ENCODE peak calls at places on chromosomes 12 and 14, in nine cellular contexts. F is CD8-positive, alpha-beta T cell; U is SK-N-SH; M is tibial nerve; C is HCT116; I is fibroblast of lung; H is heart right ventricle; A is effector memory CD4-positive, alpha-beta T cell; G is IMR-90. N is an unnamed sample. For H3K27me3 and H3K4me1, the result is how much of the 10 kb centered on the place peaks cover.

GRCh38 chr14:57865066-57865449 is 834 bp downstream of the SLC35F4 start:
- DNase-seq in F (no peak), U (peak), M (no peak), C (no peak), I (no peak), H (no peak), A (no peak), G (no peak), N (no peak)

GRCh38 chr12:6229823-6230222 is 29.6 kb downstream of the CD9 start:
- DNase-seq in F (no peak), U (no peak), M (peak), C (no peak), I (peak), H (no peak), A (no peak), G (peak), N (peak)

GRCh38 chr12:122902854-122903703 is 7.2 kb upstream of the VPS37B start:
- DNase-seq in F (no peak), U (no peak), M (no peak), C (no peak), I (no peak), H (no peak), A (no peak), G (no peak), N (no peak)

GRCh38 chr14:50038398-50039119 is 77.8 kb downstream of the VCPKMT start:
- DNase-seq in F (no peak), U (no peak), M (no peak), C (no peak), I (peak), H (no peak), A (peak), G (peak), N (no peak)

GRCh38 chr12:29561736-29562135 is 64.2 kb upstream of the OVCH1 start:
- DNase-seq in F (no peak), U (no peak), M (no peak), C (no peak), I (peak), H (no peak), A (no peak), G (no peak), N (no peak)

GRCh38 chr12:1064317-1064716 is 73.3 kb downstream of the ERC1 start:
- DNase-seq in F (no peak), U (no peak), M (no peak), C (no peak), I (no peak), H (no peak), A (no peak), G (no peak), N (no peak)

GRCh38 chr14:103508521-103508920 is 14.1 kb downstream of the CKB start:
- DNase-seq in F (no peak), U (no peak), M (no peak), C (no peak), I (no peak), H (no peak), A (no peak), G (no peak), N (peak)

GRCh38 chr14:75372260-75372659 is 55.6 kb upstream of the JDP2 start:
- DNase-seq in F (no peak), U (no peak), M (peak), C (no peak), I (no peak), H (no peak), A (no peak), G (no peak), N (no peak)

GRCh38 chr14:35352274-35353233 is 52.0 kb downstream of the NFKBIA start:
- DNase-seq in F (no peak), U (no peak), M (no peak), C (no peak), I (no peak), H (no peak), A (no peak), G (no peak), N (no peak)

GRCh38 chr12:106226884-106227640 is 20.8 kb downstream of the CKAP4 start:
- DNase-seq in F (no peak), U (peak), M (no peak), C (peak), I (peak), H (no peak), A (no peak), G (peak), N (no peak)

GRCh38 chr14:85358136-85358785 is 171.7 kb upstream of the FLRT2 start:
- DNase-seq in F (no peak), U (no peak), M (no peak), C (no peak), I (no peak), H (no peak), A (no peak), G (no peak), N (no peak)

GRCh38 chr12:1907652-1908611 is 10.5 kb downstream of the CACNA2D4 start:
- DNase-seq in F (no peak), U (no peak), M (no peak), C (no peak), I (no peak), H (no peak), A (no peak), G (no peak), N (no peak)

GRCh38 chr14:94395900-94396574 is 7.6 kb upstream of the SERPINA1 start:
- DNase-seq in F (no peak), U (no peak), M (no peak), C (no peak), I (no peak), H (no peak), A (no peak), G (no peak), N (no peak)

GRCh38 chr14:75515631-75515999 is 6.7 kb upstream of the BATF start:
- DNase-seq in F (no peak), U (no peak), M (no peak), C (no peak), I (no peak), H (no peak), A (no peak), G (no peak), N (no peak)

GRCh38 chr12:117433878-117434277 is 72.5 kb upstream of the NOS1 start:
- DNase-seq in F (no peak), U (no peak), M (no peak), C (no peak), I (no peak), H (no peak), A (no peak), G (no peak), N (no peak)

GRCh38 chr14:22563987-22564386 is 25.0 kb downstream of the DAD1 start:
- DNase-seq in F (no peak), U (no peak), M (no peak), C (no peak), I (no peak), H (no peak), A (no peak), G (no peak), N (no peak)

GRCh38 chr14:105856676-105857222 is 330.4 kb downstream of the TMEM121 start:
- DNase-seq in F (no peak), U (peak), M (no peak), C (no peak), I (no peak), H (no peak), A (no peak), G (no peak), N (peak)

GRCh38 chr14:99753225-99754140 is 39.7 kb upstream of the EML1 start:
- DNase-seq in F (no peak), U (no peak), M (no peak), C (no peak), I (no peak), H (no peak), A (no peak), G (no peak), N (no peak)

GRCh38 chr14:31745741-31746140 is 184.5 kb downstream of the NUBPL start:
- DNase-seq in F (no peak), U (no peak), M (no peak), C (no peak), I (no peak), H (no peak), A (no peak), G (no peak), N (no peak)

GRCh38 chr14:60311417-60311816 is 62.4 kb downstream of the PPM1A start:
- DNase-seq in F (no peak), U (peak), M (no peak), C (no peak), I (peak), H (no peak), A (no peak), G (peak), N (no peak)

GRCh38 chr12:49796606-49797451 is 31.4 kb downstream of the NCKAP5L start:
- DNase-seq in F (no peak), U (no peak), M (no peak), C (no peak), I (no peak), H (no peak), A (no peak), G (no peak), N (no peak)

GRCh38 chr12:48613321-48613720 is 43.5 kb upstream of the LALBA start:
- DNase-seq in F (no peak), U (no peak), M (no peak), C (no peak), I (no peak), H (no peak), A (no peak), G (no peak), N (no peak)

GRCh38 chr14:67221248-67221981 is 19.8 kb upstream of the PALS1 start:
- DNase-seq in F (no peak), U (no peak), M (no peak), C (peak), I (peak), H (no peak), A (no peak), G (peak), N (no peak)

GRCh38 chr12:101097829-101098580 is 112.0 kb downstream of the SLC5A8 start:
- DNase-seq in F (no peak), U (no peak), M (no peak), C (no peak), I (no peak), H (no peak), A (no peak), G (no peak), N (no peak)

GRCh38 chr12:119068129-119068856 is 87.0 kb downstream of the SRRM4 start:
- DNase-seq in F (no peak), U (no peak), M (no peak), C (no peak), I (no peak), H (peak), A (no peak), G (no peak), N (no peak)

GRCh38 chr12:70733385-70733784 is 96.2 kb upstream of the PTPRB start:
- DNase-seq in F (no peak), U (peak), M (no peak), C (peak), I (peak), H (no peak), A (no peak), G (peak), N (no peak)

GRCh38 chr14:92340071-92340470 is 17.1 kb downstream of the SLC24A4 start:
- DNase-seq in F (no peak), U (no peak), M (no peak), C (no peak), I (no peak), H (no peak), A (no peak), G (no peak), N (no peak)

GRCh38 chr14:92190768-92191167 is 69.0 kb downstream of the CPSF2 start:
- DNase-seq in F (no peak), U (no peak), M (no peak), C (no peak), I (no peak), H (no peak), A (no peak), G (no peak), N (no peak)

GRCh38 chr14:94665544-94665943 is 53.4 kb downstream of the SERPINA3 start:
- DNase-seq in F (no peak), U (no peak), M (no peak), C (no peak), I (no peak), H (no peak), A (no peak), G (no peak), N (no peak)

GRCh38 chr14:68621400-68622365 is 171.2 kb downstream of the ZFP36L1 start:
- DNase-seq in F (no peak), U (no peak), M (no peak), C (no peak), I (peak), H (peak), A (no peak), G (peak), N (peak)

GRCh38 chr12:121364657-121365265 is 12.6 kb upstream of the ANAPC5 start:
- DNase-seq in F (no peak), U (no peak), M (no peak), C (no peak), I (no peak), H (no peak), A (no peak), G (peak), N (no peak)

GRCh38 chr12:54006700-54007220 is 2.0 kb upstream of the HOXC8 start:
- DNase-seq in F (no peak), U (no peak), M (no peak), C (no peak), I (no peak), H (no peak), A (no peak), G (no peak), N (no peak)

GRCh38 chr12:54007538-54008259 is 1.1 kb upstream of the HOXC8 start:
- DNase-seq in F (no peak), U (no peak), M (no peak), C (no peak), I (no peak), H (no peak), A (no peak), G (no peak), N (no peak)

GRCh38 chr12:54005531-54005852 is 3.3 kb upstream of the HOXC8 start:
- DNase-seq in F (no peak), U (no peak), M (no peak), C (no peak), I (no peak), H (no peak), A (no peak), G (no peak), N (no peak)

GRCh38 chr12:54004841-54005530 is 3.8 kb upstream of the HOXC8 start:
- DNase-seq in F (no peak), U (no peak), M (no peak), C (no peak), I (no peak), H (no peak), A (no peak), G (no peak), N (no peak)

GRCh38 chr12:54005853-54006699 is 2.7 kb upstream of the HOXC8 start:
- DNase-seq in F (peak), U (peak), M (peak), C (no peak), I (peak), H (peak), A (peak), G (peak), N (peak)
- H3K27me3 ChIP-seq in F (half or more), U (under half), M (under half), C (under half), I (half or more), H (under half), A (half or more), G (half or more), N (under half)

GRCh38 chr12:68620528-68620927 is 9.8 kb downstream of the RAP1B start:
- DNase-seq in F (no peak), U (no peak), M (no peak), C (no peak), I (no peak), H (no peak), A (no peak), G (no peak), N (no peak)

GRCh38 chr12:68623059-68623458 is 12.4 kb downstream of the RAP1B start:
- DNase-seq in F (no peak), U (no peak), M (no peak), C (no peak), I (no peak), H (no peak), A (no peak), G (no peak), N (no peak)

GRCh38 chr12:68623984-68624383 is 13.3 kb downstream of the RAP1B start:
- DNase-seq in F (no peak), U (no peak), M (no peak), C (no peak), I (no peak), H (no peak), A (no peak), G (peak), N (no peak)

GRCh38 chr12:68621092-68622081 is 10.7 kb downstream of the RAP1B start:
- DNase-seq in F (no peak), U (no peak), M (no peak), C (no peak), I (no peak), H (no peak), A (no peak), G (no peak), N (no peak)

GRCh38 chr12:68622250-68622649 is 11.6 kb downstream of the RAP1B start:
- DNase-seq in F (no peak), U (no peak), M (no peak), C (no peak), I (no peak), H (no peak), A (no peak), G (no peak), N (no peak)
- H3K4me1 ChIP-seq in F (half or more), U (under half), M (half or more), C (under half), I (under half), H (half or more), A (under half), G (under half), N (half or more)

GRCh38 chr14:70646705-70647104 is 5.0 kb downstream of the TTC9 start:
- DNase-seq in F (no peak), U (no peak), M (no peak), C (no peak), I (no peak), H (no peak), A (no peak), G (no peak), N (no peak)
- H3K27me3 ChIP-seq in F (under half), U (under half), M (under half), C (under half), I (under half), H (under half), A (under half), G (under half), N (under half)

GRCh38 chr12:109731806-109732205 is 18.2 kb downstream of the FAM222A start:
- DNase-seq in F (no peak), U (peak), M (peak), C (no peak), I (no peak), H (no peak), A (no peak), G (no peak), N (peak)

GRCh38 chr12:109731231-109731731 is 17.7 kb downstream of the FAM222A start:
- DNase-seq in F (no peak), U (peak), M (peak), C (no peak), I (no peak), H (no peak), A (no peak), G (no peak), N (no peak)

GRCh38 chr12:109730306-109731145 is 16.9 kb downstream of the FAM222A start:
- DNase-seq in F (no peak), U (peak), M (peak), C (no peak), I (no peak), H (no peak), A (no peak), G (no peak), N (peak)

GRCh38 chr12:109734219-109735000 is 20.8 kb downstream of the FAM222A start:
- DNase-seq in F (no peak), U (peak), M (no peak), C (no peak), I (no peak), H (peak), A (no peak), G (peak), N (peak)

DNA sequence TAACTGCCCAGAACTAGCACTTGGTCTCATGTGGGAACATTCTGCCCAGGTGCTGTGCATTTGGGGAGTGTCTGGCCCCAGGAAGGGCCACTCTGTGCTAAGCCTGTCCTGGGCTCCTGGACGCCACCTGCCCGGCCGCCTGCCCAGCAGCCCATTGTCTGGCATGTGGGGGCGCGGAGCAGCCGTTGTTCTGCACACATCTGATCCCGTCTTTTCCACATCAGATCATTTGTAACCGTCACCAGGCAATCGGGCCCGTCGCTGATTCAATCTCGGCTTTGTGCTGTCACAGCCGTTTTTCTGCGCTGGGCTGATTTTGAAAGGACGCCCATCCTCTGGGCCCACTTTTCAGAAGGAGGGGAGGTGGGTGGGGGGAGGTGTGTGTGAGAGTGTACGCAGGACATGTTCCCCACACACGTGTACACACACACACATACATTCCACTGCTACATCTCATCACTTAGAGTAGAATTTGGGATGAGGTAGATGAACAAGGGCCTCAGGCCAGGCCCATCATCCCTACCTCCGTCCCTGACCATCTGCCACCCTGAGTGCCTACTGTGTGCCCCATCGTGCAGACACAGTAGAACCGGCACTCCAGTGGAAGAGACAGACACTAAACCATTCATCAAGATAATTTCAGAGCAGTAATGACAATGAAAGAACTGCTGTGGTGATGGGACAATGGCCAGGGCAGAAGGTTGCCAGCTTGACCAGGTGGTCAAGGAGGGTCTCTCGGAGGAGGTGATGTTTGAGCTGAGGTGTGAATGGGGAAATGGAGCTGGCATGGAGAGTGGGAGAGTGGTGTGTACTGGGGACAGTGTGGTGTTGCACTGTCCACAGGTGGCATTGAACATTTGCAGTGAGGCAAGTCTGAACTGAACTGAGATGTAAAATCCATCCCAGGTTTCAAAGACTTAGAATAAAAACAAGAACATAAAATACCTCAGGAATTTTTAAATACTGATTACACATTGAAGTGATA is 19.0 kb downstream of the FAM222A start:
- DNase-seq in F (no peak), U (peak), M (peak), C (no peak), I (no peak), H (no peak), A (no peak), G (no peak), N (peak)
- H3K4me1 ChIP-seq in F (under half), U (half or more), M (under half), C (under half), I (under half), H (under half), A (under half), G (under half), N (under half)

N was measured in tibial artery.